ENCODE peak calls at places on chromosomes 13 and 19, in nine cellular contexts. F is tibial artery; A is stimulated activated CD8-positive, alpha-beta memory T cell treated with anti-CD3 and anti-CD28 coated beads, Interleukin-2, amount 100 ng/mL, for 1 hour; G is lower lobe of right lung; I is NCI-H69; P is ACHN; N is stimulated activated CD4-positive, alpha-beta T cell treated with anti-CD3 and anti-CD28 coated beads, Interleukin-2, amount 100 ng/mL, for 48 hours; U is thoracic aorta; L is hypothalamus. E is an unnamed sample.

GRCh38 chr13:25232937-25233515 is 54.3 kb downstream of the MTMR6 start:
- DNase-seq in U (no peak), P (peak; percentile 65), A (no peak), L (no peak), F (no peak), I (peak; percentile 27), G (no peak), N (no peak), E (no peak)

GRCh38 chr19:50657672-50658437 is 8.6 kb downstream of the C19orf81 start:
- DNase-seq in G (peak; percentile 97), F (peak; percentile 74), A (peak; percentile 67), P (peak; percentile 99), L (peak; percentile 99), N (peak; percentile 76), U (peak; percentile 54), I (peak; percentile 59), E (peak; percentile 84)

GRCh38 chr19:18460313-18460712 is 22.4 kb upstream of the ISYNA1 start:
- DNase-seq in P (no peak), G (no peak), A (no peak), N (no peak), F (peak; percentile 88), I (no peak), U (peak; percentile 62), L (no peak), E (peak; percentile 82)

GRCh38 chr19:16367269-16367683 is 42.6 kb downstream of the KLF2 start:
- DNase-seq in A (no peak), G (peak; percentile 54), P (no peak), L (no peak), U (no peak), F (no peak), I (no peak), N (no peak), E (no peak)

GRCh38 chr19:9065457-9066014 is 21.3 kb upstream of the OR1M1 start:
- DNase-seq in G (no peak), L (no peak), I (no peak), F (no peak), U (no peak), P (no peak), A (no peak), N (no peak), E (no peak)

GRCh38 chr19:14954071-14954655 is 12.9 kb downstream of the OR7C2 start:
- DNase-seq in A (no peak), F (no peak), P (no peak), N (no peak), G (no peak), L (no peak), U (no peak), I (no peak), E (no peak)

GRCh38 chr13:113668491-113668971 is 1.5 kb downstream of the GRK1 start:
- DNase-seq in U (no peak), A (no peak), P (no peak), I (no peak), L (no peak), G (peak; percentile 42), N (no peak), F (peak; percentile 46), E (peak; percentile 36)

GRCh38 chr13:26538363-26539317 is 18.8 kb upstream of the WASF3 start:
- DNase-seq in N (no peak), G (no peak), I (peak; percentile 59), A (no peak), F (no peak), L (no peak), P (no peak), U (no peak), E (no peak)

GRCh38 chr13:48715977-48716376 is 62.2 kb downstream of the CYSLTR2 start:
- DNase-seq in U (no peak), P (no peak), G (no peak), L (no peak), F (no peak), A (no peak), I (no peak), N (no peak), E (no peak)

GRCh38 chr13:30978981-30979956 is 46.8 kb downstream of the TEX26 start:
- DNase-seq in U (no peak), F (no peak), I (peak; percentile 68), G (peak; percentile 66), L (no peak), A (peak; percentile 1), N (peak; percentile 47), P (no peak), E (no peak)

GRCh38 chr19:39130337-39131254 is 5.0 kb downstream of the PAK4 start:
- DNase-seq in I (no peak), F (no peak), L (no peak), U (no peak), N (no peak), A (no peak), P (no peak), G (no peak), E (no peak)

GRCh38 chr19:7998081-7998480 is 7.4 kb downstream of the ELAVL1 start:
- DNase-seq in L (no peak), F (no peak), U (no peak), N (no peak), G (no peak), I (no peak), A (no peak), P (no peak), E (no peak)

GRCh38 chr19:18257503-18258470 is 16.5 kb downstream of the IQCN start:
- DNase-seq in G (no peak), A (no peak), N (no peak), U (no peak), P (no peak), L (no peak), F (no peak), I (no peak), E (no peak)

GRCh38 chr19:41886761-41887710 is 4.1 kb downstream of the ARHGEF1 start:
- DNase-seq in N (no peak), A (peak; percentile 49), L (no peak), F (no peak), I (no peak), P (no peak), G (no peak), U (no peak), E (no peak)

GRCh38 chr13:49183672-49184315 is 36.3 kb upstream of the MLNR start:
- DNase-seq in N (no peak), A (no peak), L (no peak), G (no peak), P (no peak), F (no peak), U (no peak), I (no peak), E (no peak)

GRCh38 chr19:40305403-40305802 is 20.3 kb upstream of the AKT2 start:
- DNase-seq in F (peak; percentile 86), N (peak; percentile 79), G (peak; percentile 62), L (peak; percentile 48), P (peak; percentile 77), U (no peak), A (peak; percentile 56), I (peak; percentile 87), E (peak; percentile 89)

GRCh38 chr13:87999791-88000190 is 328.6 kb downstream of the SLITRK5 start:
- DNase-seq in A (no peak), P (peak; percentile 29), U (no peak), L (no peak), G (no peak), F (no peak), I (peak; percentile 27), N (no peak), E (no peak)

GRCh38 chr19:42115705-42116104 is 16.5 kb downstream of the POU2F2 start:
- DNase-seq in F (no peak), G (no peak), P (no peak), L (no peak), N (no peak), A (no peak), I (no peak), U (no peak), E (no peak)

GRCh38 chr13:94217370-94217769 is 262.1 kb downstream of the DCT start:
- DNase-seq in I (peak; percentile 35), L (no peak), A (no peak), U (no peak), P (no peak), F (no peak), G (no peak), N (no peak), E (no peak)

GRCh38 chr19:35154535-35155406 is at the start of gene FXYD5:
- DNase-seq in U (peak; percentile 52), A (peak; percentile 68), I (peak; percentile 61), L (no peak), P (peak; percentile 71), G (peak; percentile 84), N (peak; percentile 74), F (peak; percentile 81), E (peak; percentile 77)

GRCh38 chr19:801030-801860 is 4.0 kb downstream of the PTBP1 start:
- DNase-seq in U (peak; percentile 55), N (no peak), P (no peak), L (no peak), A (no peak), I (no peak), G (peak; percentile 88), F (peak; percentile 94), E (peak; percentile 78)